ENCODE peak calls at places on chromosome 4, in four cellular contexts. One of them, this sample, is unnamed.

GRCh38 chr4:48112017-48112667 is 21.9 kb downstream of the TXK start:
- DNase-seq in transverse colon: no peak
- DNase-seq in posterior cingulate gyrus: no peak
- DNase-seq in psoas muscle: no peak
- DNase-seq in this sample: no peak

GRCh38 chr4:7897811-7898210 is 41.9 kb downstream of the AFAP1 start:
- DNase-seq in transverse colon: no peak
- DNase-seq in posterior cingulate gyrus: no peak
- DNase-seq in psoas muscle: no peak
- DNase-seq in this sample: no peak

GRCh38 chr4:129747756-129748155 is 651.8 kb downstream of the C4orf33 start:
- DNase-seq in transverse colon: no peak
- DNase-seq in posterior cingulate gyrus: no peak
- DNase-seq in psoas muscle: no peak
- DNase-seq in this sample: no peak

GRCh38 chr4:61520688-61521160 is 320.6 kb downstream of the ADGRL3 start:
- DNase-seq in transverse colon: no peak
- DNase-seq in posterior cingulate gyrus: no peak
- DNase-seq in psoas muscle: no peak
- DNase-seq in this sample: no peak

GRCh38 chr4:14178421-14178820 is 550.9 kb upstream of the BOD1L1 start:
- DNase-seq in transverse colon: no peak
- DNase-seq in posterior cingulate gyrus: no peak
- DNase-seq in psoas muscle: no peak
- DNase-seq in this sample: no peak

GRCh38 chr4:146477054-146477453 is 44.7 kb downstream of the SLC10A7 start:
- DNase-seq in transverse colon: no peak
- DNase-seq in posterior cingulate gyrus: no peak
- DNase-seq in psoas muscle: no peak
- DNase-seq in this sample: no peak

GRCh38 chr4:2068566-2068965 is 9.4 kb downstream of the NAT8L start:
- DNase-seq in transverse colon: no peak
- DNase-seq in posterior cingulate gyrus: no peak
- DNase-seq in psoas muscle: no peak
- DNase-seq in this sample: no peak

GRCh38 chr4:77818667-77819408 is at the start of gene CNOT6L:
- DNase-seq in transverse colon: peak
- DNase-seq in posterior cingulate gyrus: peak
- DNase-seq in psoas muscle: peak
- DNase-seq in this sample: peak

GRCh38 chr4:80229128-80229527 is 31.8 kb downstream of the PRDM8 start:
- DNase-seq in transverse colon: no peak
- DNase-seq in posterior cingulate gyrus: no peak
- DNase-seq in psoas muscle: no peak
- DNase-seq in this sample: no peak

GRCh38 chr4:41050116-41050515 is 164.2 kb downstream of the APBB2 start:
- DNase-seq in transverse colon: no peak
- DNase-seq in posterior cingulate gyrus: no peak
- DNase-seq in psoas muscle: no peak
- DNase-seq in this sample: no peak

GRCh38 chr4:150244600-150244999 is 166.4 kb downstream of the DCLK2 start:
- DNase-seq in transverse colon: no peak
- DNase-seq in posterior cingulate gyrus: no peak
- DNase-seq in psoas muscle: no peak
- DNase-seq in this sample: no peak

GRCh38 chr4:3485011-3485881 is 22.1 kb downstream of the DOK7 start:
- DNase-seq in transverse colon: peak
- DNase-seq in posterior cingulate gyrus: no peak
- DNase-seq in psoas muscle: no peak
- DNase-seq in this sample: no peak

GRCh38 chr4:123649644-123650356 is 253.2 kb downstream of the SPRY1 start:
- DNase-seq in transverse colon: peak
- DNase-seq in posterior cingulate gyrus: no peak
- DNase-seq in psoas muscle: peak
- DNase-seq in this sample: peak

GRCh38 chr4:100722866-100723459 is 205.1 kb upstream of the EMCN start:
- DNase-seq in transverse colon: no peak
- DNase-seq in posterior cingulate gyrus: no peak
- DNase-seq in psoas muscle: no peak
- DNase-seq in this sample: no peak

GRCh38 chr4:2286904-2287593 is 25.1 kb upstream of the MXD4 start:
- DNase-seq in transverse colon: no peak
- DNase-seq in posterior cingulate gyrus: no peak
- DNase-seq in psoas muscle: no peak
- DNase-seq in this sample: no peak

GRCh38 chr4:139279723-139280620 is at the start of gene MGARP:
- DNase-seq in transverse colon: no peak
- DNase-seq in posterior cingulate gyrus: no peak
- DNase-seq in psoas muscle: no peak
- DNase-seq in this sample: peak

GRCh38 chr4:21778702-21779101 is 169.9 kb downstream of the KCNIP4 start:
- DNase-seq in transverse colon: no peak
- DNase-seq in posterior cingulate gyrus: no peak
- DNase-seq in psoas muscle: no peak
- DNase-seq in this sample: no peak

GRCh38 chr4:44583393-44583792 is 68.0 kb downstream of the YIPF7 start:
- DNase-seq in transverse colon: no peak
- DNase-seq in posterior cingulate gyrus: no peak
- DNase-seq in psoas muscle: no peak
- DNase-seq in this sample: no peak

GRCh38 chr4:1760521-1761001 is 32.5 kb upstream of the FGFR3 start:
- DNase-seq in transverse colon: no peak
- DNase-seq in posterior cingulate gyrus: no peak
- DNase-seq in psoas muscle: no peak
- DNase-seq in this sample: no peak

GRCh38 chr4:159677521-159677920 is 574.6 kb downstream of the RAPGEF2 start:
- DNase-seq in transverse colon: no peak
- DNase-seq in posterior cingulate gyrus: no peak
- DNase-seq in psoas muscle: no peak
- DNase-seq in this sample: no peak

GRCh38 chr4:141702472-141703182 is 66.2 kb downstream of the IL15 start:
- DNase-seq in transverse colon: no peak
- DNase-seq in posterior cingulate gyrus: no peak
- DNase-seq in psoas muscle: peak
- DNase-seq in this sample: no peak

GRCh38 chr4:36337665-36338064 is 56.2 kb downstream of the DTHD1 start:
- DNase-seq in transverse colon: no peak
- DNase-seq in posterior cingulate gyrus: no peak
- DNase-seq in psoas muscle: no peak
- DNase-seq in this sample: no peak

GRCh38 chr4:145248502-145248901 is 68.1 kb upstream of the OTUD4 start:
- DNase-seq in transverse colon: no peak
- DNase-seq in posterior cingulate gyrus: no peak
- DNase-seq in psoas muscle: no peak
- DNase-seq in this sample: no peak

GRCh38 chr4:5212255-5213032 is 161.2 kb downstream of the STK32B start:
- DNase-seq in transverse colon: no peak
- DNase-seq in posterior cingulate gyrus: no peak
- DNase-seq in psoas muscle: no peak
- DNase-seq in this sample: no peak

GRCh38 chr4:6926681-6927478 is 17.3 kb downstream of the TBC1D14 start:
- DNase-seq in transverse colon: peak
- DNase-seq in posterior cingulate gyrus: no peak
- DNase-seq in psoas muscle: no peak
- DNase-seq in this sample: no peak

GRCh38 chr4:89173336-89174090 is 62.2 kb downstream of the TIGD2 start:
- DNase-seq in transverse colon: no peak
- DNase-seq in posterior cingulate gyrus: no peak
- DNase-seq in psoas muscle: no peak
- DNase-seq in this sample: no peak

GRCh38 chr4:84582988-84583870 is at the start of gene CDS1:
- DNase-seq in transverse colon: peak
- DNase-seq in posterior cingulate gyrus: peak
- DNase-seq in psoas muscle: peak
- DNase-seq in this sample: peak

GRCh38 chr4:41538887-41539498 is 1.0 kb downstream of the LIMCH1 start:
- DNase-seq in transverse colon: no peak
- DNase-seq in posterior cingulate gyrus: no peak
- DNase-seq in psoas muscle: no peak
- DNase-seq in this sample: peak

GRCh38 chr4:73817341-73817740 is 19.1 kb upstream of the CXCL6 start:
- DNase-seq in transverse colon: no peak
- DNase-seq in posterior cingulate gyrus: no peak
- DNase-seq in psoas muscle: no peak
- DNase-seq in this sample: no peak

GRCh38 chr4:87527446-87528240 is 1.5 kb downstream of the SPARCL1 start:
- DNase-seq in transverse colon: no peak
- DNase-seq in posterior cingulate gyrus: no peak
- DNase-seq in psoas muscle: no peak
- DNase-seq in this sample: no peak

GRCh38 chr4:175125410-175126068 is 207.4 kb downstream of the ADAM29 start:
- DNase-seq in transverse colon: no peak
- DNase-seq in posterior cingulate gyrus: no peak
- DNase-seq in psoas muscle: no peak
- DNase-seq in this sample: no peak

GRCh38 chr4:172898715-172899114 is 269.9 kb upstream of the GALNT7 start:
- DNase-seq in transverse colon: peak
- DNase-seq in posterior cingulate gyrus: no peak
- DNase-seq in psoas muscle: no peak
- DNase-seq in this sample: no peak

GRCh38 chr4:104941661-104942062 is 205.0 kb upstream of the TET2 start:
- DNase-seq in transverse colon: no peak
- DNase-seq in posterior cingulate gyrus: no peak
- DNase-seq in psoas muscle: no peak
- DNase-seq in this sample: no peak

GRCh38 chr4:84648863-84649647 is 66.1 kb downstream of the CDS1 start:
- DNase-seq in transverse colon: peak
- DNase-seq in posterior cingulate gyrus: no peak
- DNase-seq in psoas muscle: no peak
- DNase-seq in this sample: no peak

GRCh38 chr4:22897520-22898108 is 204.9 kb downstream of the GBA3 start:
- DNase-seq in transverse colon: peak
- DNase-seq in posterior cingulate gyrus: peak
- DNase-seq in psoas muscle: no peak
- DNase-seq in this sample: peak

This sample was measured in Ammon's horn.